ENCODE peak calls at places on chromosomes 13 and 19, in nine cellular contexts. One of them, this sample, is unnamed.

GRCh38 chr19:1170938-1171754 is 2.9 kb downstream of the SBNO2 start:
- DNase-seq in PC-3: peak; percentile 33
- DNase-seq in pancreas: peak; percentile 84
- DNase-seq in RWPE1: no peak
- DNase-seq in left ventricle myocardium inferior: no peak
- DNase-seq in breast epithelium: no peak
- DNase-seq in NB4: no peak
- DNase-seq in Calu3: peak; percentile 69
- DNase-seq in Peyer's patch: no peak
- DNase-seq in this sample: no peak

GRCh38 chr13:73412933-73413332 is 354.1 kb downstream of the KLF5 start:
- DNase-seq in NB4: no peak
- DNase-seq in left ventricle myocardium inferior: no peak
- DNase-seq in Peyer's patch: no peak
- DNase-seq in pancreas: no peak
- DNase-seq in RWPE1: peak; percentile 27
- DNase-seq in breast epithelium: no peak
- DNase-seq in Calu3: no peak
- DNase-seq in PC-3: peak; percentile 68
- DNase-seq in this sample: no peak

GRCh38 chr13:41059896-41060722 is 1.2 kb upstream of the WBP4 start:
- DNase-seq in NB4: peak; percentile 98
- DNase-seq in left ventricle myocardium inferior: peak; percentile 91
- DNase-seq in Peyer's patch: peak; percentile 95
- DNase-seq in breast epithelium: peak; percentile 76
- DNase-seq in RWPE1: peak; percentile 82
- DNase-seq in pancreas: peak; percentile 94
- DNase-seq in Calu3: peak; percentile 88
- DNase-seq in PC-3: peak; percentile 75
- DNase-seq in this sample: peak; percentile 92

GRCh38 chr13:40456397-40456958 is 210.0 kb downstream of the FOXO1 start:
- DNase-seq in PC-3: no peak
- DNase-seq in RWPE1: no peak
- DNase-seq in Peyer's patch: no peak
- DNase-seq in breast epithelium: no peak
- DNase-seq in NB4: no peak
- DNase-seq in Calu3: no peak
- DNase-seq in left ventricle myocardium inferior: no peak
- DNase-seq in pancreas: no peak
- DNase-seq in this sample: no peak

GRCh38 chr13:98199480-98199879 is 22.4 kb upstream of the RNF113B start:
- DNase-seq in PC-3: no peak
- DNase-seq in RWPE1: no peak
- DNase-seq in NB4: no peak
- DNase-seq in Peyer's patch: no peak
- DNase-seq in breast epithelium: no peak
- DNase-seq in pancreas: no peak
- DNase-seq in left ventricle myocardium inferior: no peak
- DNase-seq in Calu3: no peak
- DNase-seq in this sample: no peak

GRCh38 chr19:53424968-53425597 is 6.7 kb upstream of the ZNF761 start:
- DNase-seq in breast epithelium: peak; percentile 51
- DNase-seq in RWPE1: no peak
- DNase-seq in left ventricle myocardium inferior: peak; percentile 70
- DNase-seq in pancreas: peak; percentile 74
- DNase-seq in PC-3: peak; percentile 69
- DNase-seq in NB4: peak; percentile 78
- DNase-seq in Peyer's patch: peak; percentile 84
- DNase-seq in Calu3: no peak
- DNase-seq in this sample: no peak

GRCh38 chr13:28831117-28831516 is 11.0 kb downstream of the MTUS2 start:
- DNase-seq in PC-3: no peak
- DNase-seq in Peyer's patch: no peak
- DNase-seq in RWPE1: no peak
- DNase-seq in Calu3: no peak
- DNase-seq in NB4: no peak
- DNase-seq in left ventricle myocardium inferior: no peak
- DNase-seq in pancreas: no peak
- DNase-seq in breast epithelium: no peak
- DNase-seq in this sample: no peak

GRCh38 chr19:7863971-7864718 is 10.0 kb downstream of the PRR36 start:
- DNase-seq in PC-3: no peak
- DNase-seq in breast epithelium: no peak
- DNase-seq in RWPE1: no peak
- DNase-seq in Calu3: no peak
- DNase-seq in pancreas: peak; percentile 60
- DNase-seq in left ventricle myocardium inferior: no peak
- DNase-seq in Peyer's patch: no peak
- DNase-seq in NB4: no peak
- DNase-seq in this sample: no peak

GRCh38 chr19:13652810-13653590 is 111.3 kb upstream of the MRI1 start:
- DNase-seq in breast epithelium: no peak
- DNase-seq in NB4: peak; percentile 42
- DNase-seq in left ventricle myocardium inferior: no peak
- DNase-seq in Peyer's patch: no peak
- DNase-seq in pancreas: no peak
- DNase-seq in PC-3: peak; percentile 20
- DNase-seq in RWPE1: no peak
- DNase-seq in Calu3: no peak
- DNase-seq in this sample: no peak

GRCh38 chr13:44303681-44304432 is 69.8 kb upstream of the SERP2 start:
- DNase-seq in RWPE1: no peak
- DNase-seq in PC-3: no peak
- DNase-seq in NB4: no peak
- DNase-seq in Calu3: no peak
- DNase-seq in pancreas: no peak
- DNase-seq in Peyer's patch: no peak
- DNase-seq in left ventricle myocardium inferior: peak; percentile 78
- DNase-seq in breast epithelium: no peak
- DNase-seq in this sample: no peak

GRCh38 chr13:23876265-23876664 is 12.9 kb downstream of the MIPEP start:
- DNase-seq in Peyer's patch: peak; percentile 58
- DNase-seq in NB4: peak; percentile 35
- DNase-seq in PC-3: peak; percentile 47
- DNase-seq in left ventricle myocardium inferior: no peak
- DNase-seq in pancreas: no peak
- DNase-seq in Calu3: no peak
- DNase-seq in RWPE1: no peak
- DNase-seq in breast epithelium: no peak
- DNase-seq in this sample: no peak

GRCh38 chr13:31675521-31675953 is 63.8 kb upstream of the RXFP2 start:
- DNase-seq in Calu3: no peak
- DNase-seq in RWPE1: no peak
- DNase-seq in Peyer's patch: no peak
- DNase-seq in NB4: peak; percentile 5
- DNase-seq in left ventricle myocardium inferior: no peak
- DNase-seq in breast epithelium: no peak
- DNase-seq in pancreas: no peak
- DNase-seq in PC-3: no peak
- DNase-seq in this sample: no peak

GRCh38 chr13:110396476-110396875 is 89.4 kb downstream of the COL4A2 start:
- DNase-seq in PC-3: no peak
- DNase-seq in NB4: no peak
- DNase-seq in Calu3: no peak
- DNase-seq in RWPE1: no peak
- DNase-seq in Peyer's patch: no peak
- DNase-seq in breast epithelium: no peak
- DNase-seq in pancreas: no peak
- DNase-seq in left ventricle myocardium inferior: no peak
- DNase-seq in this sample: no peak

GRCh38 chr19:38656171-38656981 is 8.9 kb downstream of the ACTN4 start:
- DNase-seq in pancreas: peak; percentile 6
- DNase-seq in left ventricle myocardium inferior: no peak
- DNase-seq in PC-3: peak; percentile 32
- DNase-seq in RWPE1: no peak
- DNase-seq in Calu3: no peak
- DNase-seq in breast epithelium: no peak
- DNase-seq in Peyer's patch: no peak
- DNase-seq in NB4: peak; percentile 61
- DNase-seq in this sample: no peak

GRCh38 chr19:45114116-45114515 is 21.1 kb downstream of the PPP1R37 start:
- DNase-seq in left ventricle myocardium inferior: no peak
- DNase-seq in PC-3: no peak
- DNase-seq in Calu3: no peak
- DNase-seq in pancreas: no peak
- DNase-seq in Peyer's patch: no peak
- DNase-seq in RWPE1: no peak
- DNase-seq in NB4: no peak
- DNase-seq in breast epithelium: no peak
- DNase-seq in this sample: no peak

GRCh38 chr19:47765522-47766358 is 12.8 kb upstream of the SELENOW start:
- DNase-seq in breast epithelium: no peak
- DNase-seq in NB4: peak; percentile 92
- DNase-seq in Calu3: peak; percentile 66
- DNase-seq in Peyer's patch: peak; percentile 79
- DNase-seq in RWPE1: no peak
- DNase-seq in left ventricle myocardium inferior: peak; percentile 75
- DNase-seq in PC-3: peak; percentile 43
- DNase-seq in pancreas: peak; percentile 81
- DNase-seq in this sample: no peak

GRCh38 chr19:30552593-30552992 is 180.4 kb downstream of the ZNF536 start:
- DNase-seq in NB4: no peak
- DNase-seq in RWPE1: no peak
- DNase-seq in breast epithelium: no peak
- DNase-seq in pancreas: no peak
- DNase-seq in left ventricle myocardium inferior: no peak
- DNase-seq in Peyer's patch: no peak
- DNase-seq in Calu3: no peak
- DNase-seq in PC-3: no peak
- DNase-seq in this sample: no peak

GRCh38 chr13:100734194-100734720 is 59.7 kb upstream of the TMTC4 start:
- DNase-seq in Peyer's patch: no peak
- DNase-seq in pancreas: no peak
- DNase-seq in PC-3: peak; percentile 43
- DNase-seq in left ventricle myocardium inferior: no peak
- DNase-seq in NB4: no peak
- DNase-seq in breast epithelium: no peak
- DNase-seq in RWPE1: no peak
- DNase-seq in Calu3: no peak
- DNase-seq in this sample: no peak

GRCh38 chr19:53906211-53907192 is 2.6 kb upstream of the CACNG7 start:
- DNase-seq in Peyer's patch: peak; percentile 67
- DNase-seq in left ventricle myocardium inferior: peak; percentile 42
- DNase-seq in pancreas: peak; percentile 73
- DNase-seq in Calu3: peak; percentile 86
- DNase-seq in RWPE1: peak; percentile 65
- DNase-seq in NB4: peak; percentile 31
- DNase-seq in PC-3: peak; percentile 39
- DNase-seq in breast epithelium: no peak
- DNase-seq in this sample: no peak

DNA sequence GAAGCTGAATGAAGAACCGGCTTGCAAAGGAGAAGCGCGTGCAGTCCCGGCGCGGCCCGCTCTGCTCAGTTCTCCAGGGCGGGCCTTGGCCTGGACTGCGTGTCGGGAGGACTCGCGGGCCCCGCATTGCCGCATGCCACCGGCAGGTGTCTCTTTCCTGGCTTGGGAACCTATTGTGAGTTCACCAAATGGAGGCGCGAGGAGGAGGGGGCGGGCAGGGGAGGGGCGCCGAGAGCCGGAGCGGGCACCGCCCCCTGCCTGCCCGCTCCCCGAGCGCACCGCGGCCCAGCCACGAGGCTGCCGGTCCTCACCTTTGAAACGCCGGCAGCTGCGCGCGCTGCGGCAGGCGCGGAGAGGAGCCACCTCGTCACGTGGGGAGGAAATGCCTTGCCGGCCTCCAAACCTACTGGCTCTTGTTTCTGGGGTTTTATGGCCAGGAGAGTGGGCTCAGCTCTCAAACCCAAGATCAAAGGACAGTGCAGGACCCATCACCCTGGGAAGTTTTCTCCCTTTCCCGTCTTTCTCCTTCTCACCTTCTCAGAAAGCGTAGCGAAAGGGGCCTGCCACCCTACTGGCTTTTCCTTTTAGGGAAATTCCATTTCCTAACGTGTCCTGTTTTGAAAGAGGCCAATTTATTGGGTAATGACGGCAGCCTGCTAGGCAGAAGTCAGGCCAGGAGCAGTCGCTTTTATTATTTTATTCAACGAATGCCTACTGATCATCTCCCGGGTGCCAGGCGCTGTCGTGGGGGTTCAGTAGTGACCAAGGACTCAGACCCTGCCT is 13.8 kb upstream of the UBE2L5 start:
- DNase-seq in RWPE1: peak; percentile 63
- DNase-seq in Calu3: peak; percentile 91
- DNase-seq in breast epithelium: peak; percentile 95
- DNase-seq in PC-3: peak; percentile 89
- DNase-seq in pancreas: peak; percentile 98
- DNase-seq in Peyer's patch: peak; percentile 98
- DNase-seq in NB4: peak; percentile 97
- DNase-seq in left ventricle myocardium inferior: peak; percentile 95
- DNase-seq in this sample: peak; percentile 94
- TF ChIP-seq CTCF in RWPE1: peak; percentile 76
- TF ChIP-seq CTCF in Calu3: peak; percentile 38
- TF ChIP-seq CTCF in breast epithelium: peak; percentile 77
- TF ChIP-seq CTCF in PC-3: peak; percentile 57
- TF ChIP-seq CTCF in pancreas: peak; percentile 67
- TF ChIP-seq CTCF in Peyer's patch: peak; percentile 90
- TF ChIP-seq CTCF in NB4: peak; percentile 63
- TF ChIP-seq CTCF in left ventricle myocardium inferior: peak; percentile 85
- TF ChIP-seq CTCF in this sample: peak; percentile 83

GRCh38 chr19:56332695-56333094 is 18.1 kb upstream of the ZSCAN5A start:
- DNase-seq in pancreas: no peak
- DNase-seq in Calu3: no peak
- DNase-seq in PC-3: no peak
- DNase-seq in Peyer's patch: no peak
- DNase-seq in breast epithelium: no peak
- DNase-seq in RWPE1: no peak
- DNase-seq in NB4: no peak
- DNase-seq in left ventricle myocardium inferior: no peak
- DNase-seq in this sample: no peak

GRCh38 chr19:56333506-56333905 is 18.9 kb upstream of the ZSCAN5A start:
- DNase-seq in breast epithelium: no peak
- DNase-seq in RWPE1: peak; percentile 38
- DNase-seq in left ventricle myocardium inferior: no peak
- DNase-seq in Calu3: peak; percentile 69
- DNase-seq in NB4: peak; percentile 60
- DNase-seq in Peyer's patch: peak; percentile 75
- DNase-seq in PC-3: peak; percentile 87
- DNase-seq in pancreas: no peak
- DNase-seq in this sample: no peak
- TF ChIP-seq CTCF in breast epithelium: no peak
- TF ChIP-seq CTCF in RWPE1: peak; percentile 40
- TF ChIP-seq CTCF in left ventricle myocardium inferior: peak; percentile 74
- TF ChIP-seq CTCF in Calu3: peak; percentile 78
- TF ChIP-seq CTCF in NB4: peak; percentile 51
- TF ChIP-seq CTCF in Peyer's patch: no peak
- TF ChIP-seq CTCF in PC-3: peak; percentile 92
- TF ChIP-seq CTCF in pancreas: peak; percentile 33
- TF ChIP-seq CTCF in this sample: peak; percentile 80

GRCh38 chr13:26463848-26464247 is 93.6 kb upstream of the WASF3 start:
- DNase-seq in RWPE1: no peak
- DNase-seq in Calu3: no peak
- DNase-seq in breast epithelium: no peak
- DNase-seq in NB4: no peak
- DNase-seq in left ventricle myocardium inferior: no peak
- DNase-seq in PC-3: no peak
- DNase-seq in pancreas: no peak
- DNase-seq in Peyer's patch: no peak
- DNase-seq in this sample: no peak
- TF ChIP-seq CTCF in RWPE1: no peak
- TF ChIP-seq CTCF in Calu3: no peak
- TF ChIP-seq CTCF in breast epithelium: no peak
- TF ChIP-seq CTCF in NB4: no peak
- TF ChIP-seq CTCF in left ventricle myocardium inferior: no peak
- TF ChIP-seq CTCF in PC-3: no peak
- TF ChIP-seq CTCF in pancreas: no peak
- TF ChIP-seq CTCF in Peyer's patch: no peak
- TF ChIP-seq CTCF in this sample: no peak

GRCh38 chr19:55913643-55914268 is 18.4 kb downstream of the NLRP13 start:
- DNase-seq in Calu3: peak; percentile 20
- DNase-seq in RWPE1: no peak
- DNase-seq in NB4: peak; percentile 19
- DNase-seq in breast epithelium: no peak
- DNase-seq in Peyer's patch: no peak
- DNase-seq in left ventricle myocardium inferior: no peak
- DNase-seq in pancreas: no peak
- DNase-seq in PC-3: peak; percentile 39
- DNase-seq in this sample: no peak
- TF ChIP-seq CTCF in Calu3: no peak
- TF ChIP-seq CTCF in RWPE1: no peak
- TF ChIP-seq CTCF in NB4: peak; percentile 60
- TF ChIP-seq CTCF in breast epithelium: no peak
- TF ChIP-seq CTCF in Peyer's patch: no peak
- TF ChIP-seq CTCF in left ventricle myocardium inferior: no peak
- TF ChIP-seq CTCF in pancreas: no peak
- TF ChIP-seq CTCF in PC-3: peak; percentile 67
- TF ChIP-seq CTCF in this sample: no peak

This sample was measured in chondrocyte.